ENCODE peak calls at places on chromosomes 4 and X, in five cellular contexts. D is heart right ventricle; B is activated CD8-positive, alpha-beta memory T cell treated with anti-CD3 and anti-CD28 coated beads, Interleukin-2, amount 50 U/mL, for 4 hours; Z is nephron progenitor cell; K is heart left ventricle. J is an unnamed sample.

GRCh38 chr4:137768881-137769280 is 236.6 kb upstream of the PCDH18 start:
- DNase-seq in B (no peak), K (no peak), Z (no peak), D (no peak), J (no peak)

GRCh38 chr4:67785528-67785927 is 31.3 kb upstream of the GNRHR start:
- DNase-seq in K (no peak), B (no peak), Z (no peak), D (no peak), J (no peak)

GRCh38 chr4:25442863-25443307 is 65.8 kb downstream of the ANAPC4 start:
- DNase-seq in K (no peak), Z (no peak), B (no peak), D (no peak), J (peak)

GRCh38 chrX:27162496-27162895 is 300.6 kb downstream of the PPP4R3C start:
- DNase-seq in B (no peak), K (no peak), Z (no peak), D (no peak), J (no peak)

GRCh38 chr4:37802068-37802666 is 24.3 kb upstream of the PGM2 start:
- DNase-seq in Z (peak), B (no peak), D (peak), K (peak), J (peak)

GRCh38 chrX:25158635-25159034 is 142.9 kb upstream of the ARX start:
- DNase-seq in D (no peak), K (no peak), Z (no peak), B (no peak), J (no peak)

GRCh38 chr4:54482529-54482961 is 175.2 kb upstream of the KIT start:
- DNase-seq in D (no peak), B (no peak), K (no peak), Z (no peak), J (no peak)

GRCh38 chrX:136214551-136214950 is 36.6 kb downstream of the MAP7D3 start:
- DNase-seq in B (no peak), D (no peak), Z (no peak), K (no peak), J (no peak)

GRCh38 chrX:148538582-148538981 is 38.2 kb downstream of the AFF2 start:
- DNase-seq in Z (no peak), K (no peak), B (no peak), D (no peak), J (no peak)

GRCh38 chr4:8540072-8540471 is 40.1 kb upstream of the GPR78 start:
- DNase-seq in B (no peak), K (no peak), D (no peak), Z (no peak), J (no peak)

GRCh38 chr4:121304843-121305348 is 75.9 kb downstream of the QRFPR start:
- DNase-seq in Z (no peak), B (no peak), K (no peak), D (no peak), J (no peak)

GRCh38 chrX:45622042-45622423 is 421.4 kb upstream of the DIPK2B start:
- DNase-seq in Z (no peak), K (no peak), B (no peak), D (no peak), J (no peak)

GRCh38 chr4:80452055-80452454 is 116.5 kb downstream of the CFAP299 start:
- DNase-seq in D (no peak), K (no peak), B (no peak), Z (no peak), J (no peak)

GRCh38 chrX:41184312-41184711 is 99.1 kb downstream of the USP9X start:
- DNase-seq in K (no peak), Z (no peak), B (no peak), D (no peak), J (no peak)

GRCh38 chr4:97432551-97432950 is 710.7 kb downstream of the STPG2 start:
- DNase-seq in K (no peak), Z (no peak), B (no peak), D (no peak), J (no peak)

GRCh38 chr4:155371432-155372043 is 5.2 kb downstream of the MAP9 start:
- DNase-seq in D (no peak), K (no peak), B (no peak), Z (no peak), J (no peak)

GRCh38 chr4:154329268-154329858 is 162.2 kb downstream of the DCHS2 start:
- DNase-seq in D (no peak), K (no peak), Z (no peak), B (no peak), J (no peak)

GRCh38 chr4:102411416-102411815 is 66.1 kb upstream of the SLC39A8 start:
- DNase-seq in D (no peak), B (no peak), K (no peak), Z (no peak), J (no peak)

GRCh38 chr4:48127882-48128394 is 6.1 kb downstream of the TXK start:
- DNase-seq in D (peak), K (peak), Z (peak), B (peak), J (peak)

GRCh38 chr4:70772929-70773555 is 51.3 kb downstream of the RUFY3 start:
- DNase-seq in Z (no peak), D (no peak), B (no peak), K (no peak), J (no peak)

GRCh38 chrX:20517565-20517964 is 250.9 kb upstream of the RPS6KA3 start:
- DNase-seq in B (no peak), Z (no peak), K (no peak), D (no peak), J (no peak)

GRCh38 chrX:21764043-21764442 is 6.1 kb upstream of the SMPX start:
- DNase-seq in Z (no peak), B (no peak), K (no peak), D (no peak), J (no peak)

GRCh38 chr4:38366451-38366850 is 297.5 kb upstream of the KLF3 start:
- DNase-seq in D (peak), Z (no peak), B (no peak), K (peak), J (peak)

GRCh38 chr4:8870647-8871416 is 807 bp downstream of the HMX1 start:
- DNase-seq in B (no peak), K (no peak), D (no peak), Z (no peak), J (no peak)

GRCh38 chr4:89352541-89352940 is 44.9 kb upstream of the GPRIN3 start:
- DNase-seq in D (no peak), Z (no peak), B (no peak), K (no peak), J (no peak)

GRCh38 chrX:17805120-17805519 is 56.0 kb downstream of the RAI2 start:
- DNase-seq in B (no peak), Z (no peak), D (no peak), K (no peak), J (no peak)

GRCh38 chrX:69150294-69150960 is 14.8 kb downstream of the PJA1 start:
- DNase-seq in Z (no peak), K (no peak), D (no peak), B (no peak), J (no peak)

GRCh38 chr4:102250341-102250740 is 94.9 kb downstream of the SLC39A8 start:
- DNase-seq in D (no peak), Z (no peak), K (no peak), B (no peak), J (no peak)

GRCh38 chr4:24850669-24851068 is 55.3 kb downstream of the SOD3 start:
- DNase-seq in D (no peak), B (no peak), Z (no peak), K (no peak), J (peak)

GRCh38 chr4:38664704-38665401 is 854 bp downstream of the KLF3 start:
- DNase-seq in B (peak), Z (peak), K (peak), D (peak), J (peak)

GRCh38 chr4:3673716-3674478 is 92.3 kb upstream of the ADRA2C start:
- DNase-seq in K (no peak), D (no peak), B (no peak), Z (no peak), J (peak)

GRCh38 chr4:187128971-187129370 is 405.3 kb upstream of the FAT1 start:
- DNase-seq in D (no peak), B (no peak), Z (no peak), K (no peak), J (no peak)

GRCh38 chr4:11487139-11487538 is 58.4 kb upstream of the HS3ST1 start:
- DNase-seq in Z (no peak), B (no peak), D (no peak), K (no peak), J (no peak)

GRCh38 chr4:81392164-81392563 is 79.5 kb downstream of the RASGEF1B start:
- DNase-seq in B (no peak), K (no peak), Z (no peak), D (no peak), J (no peak)

GRCh38 chr4:81378398-81378797 is 93.3 kb downstream of the RASGEF1B start:
- DNase-seq in Z (no peak), D (no peak), B (no peak), K (no peak), J (no peak)

GRCh38 chrX:154607370-154607769 is 11.7 kb downstream of the CTAG1B start:
- DNase-seq in Z (no peak), K (no peak), D (no peak), B (no peak), J (no peak)

GRCh38 chr4:794911-795725 is 30.8 kb downstream of the CPLX1 start:
- DNase-seq in Z (peak), D (no peak), K (no peak), B (no peak), J (no peak)

J was measured in tibial artery.